ENCODE peak calls at places on chromosomes 12 and 14, in seven cellular contexts. Y is stomach, Q is IMR-90, C is right lobe of liver, P is thyroid gland, X is MM.1S, J is cardiac muscle cell. G is an unnamed sample.
A peak's percentile ranks its signal among the peaks of the same experiment; 100 is the strongest.

GRCh38 chr12:120468846-120469449 is 600 bp downstream of the SRSF9 start:
- DNase-seq in Y (peak; percentile 33), Q (peak; percentile 10), C (no peak), P (peak; percentile 38), X (no peak), J (no peak), G (no peak)

GRCh38 chr12:122078141-122079037 is at the start of gene MLXIP:
- DNase-seq in Y (peak; percentile 96), Q (peak; percentile 89), C (peak; percentile 97), P (peak; percentile 94), X (peak; percentile 87), J (peak; percentile 95), G (peak; percentile 97)

GRCh38 chr12:54933381-54933780 is 51.2 kb downstream of the TESPA1 start:
- DNase-seq in Y (no peak), Q (peak; percentile 20), C (no peak), P (no peak), X (peak; percentile 47), J (no peak), G (no peak)

GRCh38 chr12:123057505-123058265 is 77.2 kb downstream of the ARL6IP4 start:
- DNase-seq in Y (no peak), Q (no peak), C (no peak), P (no peak), X (no peak), J (no peak), G (peak; percentile 66)

GRCh38 chr14:31486764-31487163 is 1.1 kb downstream of the GPR33 start:
- DNase-seq in Y (no peak), Q (no peak), C (no peak), P (no peak), X (no peak), J (no peak), G (no peak)

GRCh38 chr12:125083092-125083491 is 17.9 kb downstream of the AACS start:
- DNase-seq in Y (no peak), Q (no peak), C (no peak), P (no peak), X (no peak), J (no peak), G (no peak)

GRCh38 chr12:113154351-113154973 is 4.9 kb downstream of the CFAP73 start:
- DNase-seq in Y (no peak), Q (peak; percentile 28), C (no peak), P (peak; percentile 58), X (peak; percentile 51), J (peak; percentile 75), G (peak; percentile 86)

GRCh38 chr12:45234134-45234865 is 18.4 kb downstream of the ANO6 start:
- DNase-seq in Y (no peak), Q (peak; percentile 98), C (no peak), P (peak; percentile 39), X (no peak), J (peak; percentile 81), G (no peak)

GRCh38 chr14:101495827-101496778 is 65.2 kb upstream of the DIO3 start:
- DNase-seq in Y (peak; percentile 20), Q (no peak), C (peak; percentile 75), P (no peak), X (no peak), J (peak; percentile 6), G (no peak)

GRCh38 chr12:57216014-57216891 is at the start of gene NXPH4:
- DNase-seq in Y (peak; percentile 47), Q (no peak), C (no peak), P (peak; percentile 39), X (peak; percentile 34), J (peak; percentile 45), G (peak; percentile 69)

GRCh38 chr12:4719821-4720636 is at the start of gene GALNT8:
- DNase-seq in Y (no peak), Q (no peak), C (no peak), P (no peak), X (no peak), J (no peak), G (no peak)

GRCh38 chr12:120132863-120133385 is 16.4 kb upstream of the RAB35 start:
- DNase-seq in Y (peak; percentile 43), Q (no peak), C (peak; percentile 22), P (no peak), X (peak; percentile 75), J (no peak), G (peak; percentile 83)

GRCh38 chr12:104420868-104421267 is 35.9 kb upstream of the CHST11 start:
- DNase-seq in Y (no peak), Q (no peak), C (no peak), P (no peak), X (no peak), J (no peak), G (no peak)

GRCh38 chr14:85528080-85528881 is 1.7 kb upstream of the FLRT2 start:
- DNase-seq in Y (peak; percentile 35), Q (peak; percentile 90), C (no peak), P (peak; percentile 43), X (no peak), J (peak; percentile 76), G (no peak)

GRCh38 chr14:38290601-38291190 is 34.8 kb upstream of the CLEC14A start:
- DNase-seq in Y (no peak), Q (peak; percentile 98), C (no peak), P (no peak), X (no peak), J (no peak), G (no peak)

GRCh38 chr14:21987937-21988336 is 314.3 kb upstream of the OR4E1 start:
- DNase-seq in Y (no peak), Q (peak; percentile 12), C (no peak), P (peak; percentile 8), X (peak; percentile 57), J (peak; percentile 46), G (peak; percentile 50)

GRCh38 chr14:56379956-56380355 is 199.6 kb upstream of the TMEM260 start:
- DNase-seq in Y (no peak), Q (no peak), C (no peak), P (no peak), X (no peak), J (no peak), G (no peak)

GRCh38 chr12:77343291-77343690 is 277.9 kb upstream of the E2F7 start:
- DNase-seq in Y (no peak), Q (peak; percentile 46), C (no peak), P (no peak), X (no peak), J (no peak), G (no peak)

GRCh38 chr12:132571598-132571997 is 38.8 kb downstream of the LRCOL1 start:
- DNase-seq in Y (no peak), Q (no peak), C (no peak), P (no peak), X (no peak), J (no peak), G (no peak)

GRCh38 chr12:132571051-132571450 is 39.3 kb downstream of the LRCOL1 start:
- DNase-seq in Y (no peak), Q (no peak), C (no peak), P (no peak), X (no peak), J (no peak), G (no peak)

GRCh38 chr12:132570635-132571034 is 39.7 kb downstream of the LRCOL1 start:
- DNase-seq in Y (no peak), Q (no peak), C (no peak), P (no peak), X (no peak), J (no peak), G (no peak)

GRCh38 chr12:132572801-132573760 is 37.3 kb downstream of the LRCOL1 start:
- DNase-seq in Y (no peak), Q (no peak), C (no peak), P (no peak), X (no peak), J (no peak), G (no peak)

GRCh38 chr12:132572106-132572505 is 38.3 kb downstream of the LRCOL1 start:
- DNase-seq in Y (peak; percentile 67), Q (no peak), C (no peak), P (no peak), X (no peak), J (no peak), G (no peak)
- TF ChIP-seq CTCF in Y (no peak), Q (no peak), C (no peak), P (no peak), X (no peak), J (no peak), G (no peak)

GRCh38 chr14:99318091-99318958 is 46.3 kb upstream of the BCL11B start:
- DNase-seq in Y (no peak), Q (no peak), C (no peak), P (no peak), X (no peak), J (no peak), G (no peak)

GRCh38 chr14:99318959-99319295 is 46.9 kb upstream of the BCL11B start:
- DNase-seq in Y (no peak), Q (no peak), C (no peak), P (no peak), X (no peak), J (no peak), G (no peak)

GRCh38 chr14:99316281-99317163 is 44.5 kb upstream of the BCL11B start:
- DNase-seq in Y (peak; percentile 78), Q (no peak), C (peak; percentile 92), P (no peak), X (no peak), J (no peak), G (no peak)

GRCh38 chr14:99315197-99315596 is 43.2 kb upstream of the BCL11B start:
- DNase-seq in Y (no peak), Q (no peak), C (no peak), P (no peak), X (no peak), J (no peak), G (no peak)

GRCh38 chr14:99317231-99318090 is 45.5 kb upstream of the BCL11B start:
- DNase-seq in Y (no peak), Q (no peak), C (no peak), P (no peak), X (no peak), J (no peak), G (no peak)
- H3K4me1 ChIP-seq in Y (peaks cover 9% of the 10 kb centered on the region), Q (no peaks in the 10 kb centered on the region), C (no peaks in the 10 kb centered on the region), P (no peaks in the 10 kb centered on the region), X (no peaks in the 10 kb centered on the region), J (no peaks in the 10 kb centered on the region), G (no peaks in the 10 kb centered on the region)

DNA sequence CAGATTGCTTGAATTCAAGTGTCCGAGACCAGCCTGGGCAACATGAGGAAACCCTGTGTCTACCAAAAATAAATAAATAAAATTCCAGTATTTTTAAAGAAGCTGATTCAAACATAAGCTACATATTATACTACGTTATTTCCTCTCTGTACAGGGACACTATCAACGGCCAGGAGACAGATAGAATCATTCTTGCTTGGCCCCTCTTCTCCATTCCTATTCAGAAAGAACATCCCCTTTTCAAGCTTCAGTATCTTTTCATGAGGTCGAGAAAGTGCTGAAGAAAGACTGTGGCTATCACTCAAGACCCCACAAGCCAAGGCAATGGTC is 314 bp upstream of the DHRS7 start:
- DNase-seq in Y (no peak), Q (no peak), C (no peak), P (no peak), X (no peak), J (no peak), G (peak; percentile 24)
- TF ChIP-seq CTCF in Y (no peak), Q (no peak), C (no peak), P (no peak), X (no peak), J (no peak), G (peak; percentile 75)

GRCh38 chr14:49977126-49977841 is 84.4 kb downstream of the ARF6 start:
- DNase-seq in Y (no peak), Q (no peak), C (no peak), P (no peak), X (no peak), J (no peak), G (peak; percentile 91)
- H3K4me1 ChIP-seq in Y (peaks cover 19% of the 10 kb centered on the region), Q (peaks cover 20% of the 10 kb centered on the region), C (no peaks in the 10 kb centered on the region), P (peaks cover 28% of the 10 kb centered on the region), X (peaks cover 6% of the 10 kb centered on the region), J (peaks cover under 1% of the 10 kb centered on the region), G (peaks cover 82% of the 10 kb centered on the region)